ENCODE peak calls at places on chromosomes 4 and X, in nine cellular contexts. L is neuronal stem cell, V is heart left ventricle, N is mammary epithelial cell, K is left ventricle myocardium inferior, A is lung, C is stomach, R is small intestine, J is pancreas. Q is an unnamed sample. For H3K4me1, the result is how much of the 10 kb centered on the place peaks cover.

GRCh38 chrX:114787016-114787415 is 203.1 kb downstream of the HTR2C start:
- DNase-seq in L (no peak), V (no peak), N (no peak), K (no peak), A (no peak), C (no peak), R (no peak), J (no peak), Q (no peak)

GRCh38 chrX:78105944-78106650 is 2.0 kb downstream of the PGK1 start:
- DNase-seq in L (no peak), V (no peak), N (no peak), K (no peak), A (no peak), C (no peak), R (no peak), J (no peak), Q (no peak)

GRCh38 chr4:66590488-66591215 is 920.4 kb upstream of the EPHA5 start:
- DNase-seq in L (no peak), V (no peak), N (no peak), K (no peak), A (no peak), C (no peak), R (no peak), J (no peak), Q (no peak)

GRCh38 chrX:9847071-9847470 is 60.8 kb downstream of the SHROOM2 start:
- DNase-seq in L (no peak), V (no peak), N (no peak), K (no peak), A (no peak), C (no peak), R (no peak), J (no peak), Q (no peak)

GRCh38 chrX:10111364-10112148 is 45.2 kb upstream of the CLCN4 start:
- DNase-seq in L (no peak), V (peak), N (no peak), K (peak), A (no peak), C (no peak), R (peak), J (no peak), Q (no peak)

GRCh38 chrX:72572248-72573157 is at the start of gene HDAC8:
- DNase-seq in L (peak), V (peak), N (peak), K (peak), A (peak), C (peak), R (peak), J (peak), Q (peak)

GRCh38 chr4:71607780-71608673 is 175.9 kb downstream of the GC start:
- DNase-seq in L (no peak), V (no peak), N (peak), K (no peak), A (no peak), C (no peak), R (no peak), J (no peak), Q (no peak)

GRCh38 chr4:61462451-61463326 is 262.6 kb downstream of the ADGRL3 start:
- DNase-seq in L (no peak), V (no peak), N (peak), K (no peak), A (no peak), C (peak), R (no peak), J (no peak), Q (no peak)

GRCh38 chr4:164405774-164406173 is 348.2 kb upstream of the SMIM31 start:
- DNase-seq in L (no peak), V (no peak), N (no peak), K (no peak), A (no peak), C (no peak), R (no peak), J (no peak), Q (no peak)

GRCh38 chrX:42751573-42751972 is 26.4 kb downstream of the PPP1R2C start:
- DNase-seq in L (no peak), V (no peak), N (peak), K (no peak), A (no peak), C (no peak), R (no peak), J (no peak), Q (no peak)

GRCh38 chr4:128386761-128387599 is 99.4 kb upstream of the PGRMC2 start:
- DNase-seq in L (no peak), V (peak), N (peak), K (peak), A (peak), C (peak), R (peak), J (peak), Q (peak)

GRCh38 chr4:169159614-169160013 is 111.1 kb downstream of the SH3RF1 start:
- DNase-seq in L (no peak), V (no peak), N (peak), K (no peak), A (no peak), C (no peak), R (no peak), J (no peak), Q (no peak)

GRCh38 chrX:101078716-101079115 is at the start of gene TMEM35A:
- DNase-seq in L (no peak), V (no peak), N (no peak), K (no peak), A (no peak), C (no peak), R (peak), J (no peak), Q (no peak)

GRCh38 chr4:166143227-166143626 is 270.2 kb downstream of the TLL1 start:
- DNase-seq in L (no peak), V (no peak), N (peak), K (no peak), A (no peak), C (no peak), R (no peak), J (no peak), Q (no peak)

GRCh38 chr4:114151-114550 is 10.2 kb upstream of the ZNF718 start:
- DNase-seq in L (no peak), V (no peak), N (peak), K (no peak), A (no peak), C (no peak), R (no peak), J (no peak), Q (no peak)

GRCh38 chr4:96603635-96604034 is 763.7 kb downstream of the PDHA2 start:
- DNase-seq in L (no peak), V (peak), N (no peak), K (no peak), A (no peak), C (no peak), R (no peak), J (no peak), Q (no peak)

GRCh38 chr4:38663021-38663800 is 788 bp upstream of the KLF3 start:
- DNase-seq in L (peak), V (no peak), N (no peak), K (no peak), A (no peak), C (peak), R (peak), J (peak), Q (peak)

GRCh38 chr4:187354740-187355139 is 631.1 kb upstream of the FAT1 start:
- DNase-seq in L (no peak), V (no peak), N (peak), K (no peak), A (no peak), C (no peak), R (no peak), J (no peak), Q (no peak)

GRCh38 chr4:158090323-158090722 is 82.5 kb downstream of the GASK1B start:
- DNase-seq in L (no peak), V (no peak), N (no peak), K (peak), A (no peak), C (peak), R (no peak), J (no peak), Q (no peak)

GRCh38 chrX:154123241-154124219 is 20.5 kb upstream of the OPN1LW start:
- DNase-seq in L (no peak), V (peak), N (no peak), K (peak), A (no peak), C (peak), R (peak), J (no peak), Q (peak)

GRCh38 chr4:37892641-37893040 is 1.8 kb downstream of the TBC1D1 start:
- DNase-seq in L (no peak), V (no peak), N (no peak), K (no peak), A (no peak), C (no peak), R (no peak), J (no peak), Q (no peak)

GRCh38 chr4:153945704-153946103 is 156.8 kb upstream of the SFRP2 start:
- DNase-seq in L (no peak), V (no peak), N (no peak), K (no peak), A (no peak), C (no peak), R (no peak), J (no peak), Q (no peak)

GRCh38 chrX:72347366-72347765 is 41.7 kb upstream of the CITED1 start:
- DNase-seq in L (no peak), V (peak), N (no peak), K (peak), A (no peak), C (no peak), R (no peak), J (no peak), Q (no peak)

GRCh38 chr4:95232358-95233156 is 316.2 kb downstream of the UNC5C start:
- DNase-seq in L (no peak), V (no peak), N (peak), K (no peak), A (no peak), C (no peak), R (no peak), J (no peak), Q (no peak)

GRCh38 chrX:113512700-113513395 is 672.2 kb upstream of the AMOT start:
- DNase-seq in L (no peak), V (no peak), N (peak), K (no peak), A (no peak), C (no peak), R (no peak), J (no peak), Q (no peak)

GRCh38 chrX:152927858-152928760 is 30.2 kb downstream of the ZNF185 start:
- DNase-seq in L (no peak), V (no peak), N (no peak), K (no peak), A (no peak), C (no peak), R (no peak), J (no peak), Q (no peak)

GRCh38 chr4:151689211-151689991 is 71.4 kb downstream of the GATB start:
- DNase-seq in L (no peak), V (no peak), N (no peak), K (no peak), A (no peak), C (no peak), R (no peak), J (no peak), Q (no peak)

GRCh38 chrX:118977424-118977823 is 3.0 kb downstream of the LONRF3 start:
- DNase-seq in L (no peak), V (no peak), N (no peak), K (no peak), A (no peak), C (no peak), R (no peak), J (no peak), Q (no peak)
- H3K4me3 ChIP-seq in L (no peak), V (no peak), N (no peak), K (no peak), A (no peak), C (no peak), R (no peak), J (no peak), Q (no peak)

DNA sequence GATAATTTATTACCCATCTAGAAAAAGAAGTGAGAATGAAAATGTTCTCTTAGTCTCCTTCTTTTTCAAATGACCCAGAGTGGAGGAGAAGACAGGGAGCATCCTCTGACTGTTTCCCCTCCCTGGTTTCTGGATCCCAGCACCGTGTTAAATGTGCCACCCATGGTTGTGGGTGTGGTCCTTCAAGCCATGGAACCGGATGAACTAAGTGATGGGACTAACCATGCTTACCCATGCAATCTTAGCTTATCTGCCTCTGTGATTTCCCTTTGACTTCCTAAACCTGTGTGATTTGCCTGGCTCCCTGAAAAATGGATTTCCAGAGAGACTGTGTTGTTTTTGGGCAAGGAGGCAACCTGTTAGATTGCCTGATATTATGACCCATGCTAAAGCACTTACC is 437.1 kb downstream of the MAGEB5 start:
- DNase-seq in L (no peak), V (no peak), N (no peak), K (no peak), A (no peak), C (no peak), R (no peak), J (no peak), Q (no peak)
- H3K4me1 ChIP-seq in L (under half), V (under half), N (under half), K (under half), A (under half), C (under half), R (under half), J (under half), Q (under half)

GRCh38 chr4:2878346-2878745 is 34.7 kb downstream of the ADD1 start:
- DNase-seq in L (no peak), V (no peak), N (no peak), K (no peak), A (no peak), C (no peak), R (no peak), J (no peak), Q (no peak)

GRCh38 chr4:2875556-2875955 is 31.9 kb downstream of the ADD1 start:
- DNase-seq in L (no peak), V (no peak), N (no peak), K (no peak), A (no peak), C (no peak), R (no peak), J (no peak), Q (no peak)

GRCh38 chr4:2882341-2882740 is 38.7 kb downstream of the ADD1 start:
- DNase-seq in L (no peak), V (no peak), N (no peak), K (no peak), A (no peak), C (no peak), R (no peak), J (no peak), Q (no peak)

GRCh38 chr4:2881431-2881830 is 37.8 kb downstream of the ADD1 start:
- DNase-seq in L (no peak), V (no peak), N (no peak), K (no peak), A (no peak), C (no peak), R (no peak), J (no peak), Q (no peak)

GRCh38 chr4:2879026-2879425 is 35.4 kb downstream of the ADD1 start:
- DNase-seq in L (no peak), V (no peak), N (no peak), K (no peak), A (no peak), C (no peak), R (no peak), J (no peak), Q (no peak)
- H3K27ac ChIP-seq in L (no peak), V (no peak), N (no peak), K (no peak), A (no peak), C (no peak), R (no peak), J (no peak), Q (no peak)

GRCh38 chr4:155402941-155403340 is 26.2 kb upstream of the MAP9 start:
- DNase-seq in L (no peak), V (no peak), N (no peak), K (no peak), A (no peak), C (no peak), R (no peak), J (no peak), Q (no peak)

GRCh38 chr4:155399974-155400697 is 23.4 kb upstream of the MAP9 start:
- DNase-seq in L (no peak), V (no peak), N (no peak), K (no peak), A (no peak), C (no peak), R (no peak), J (no peak), Q (no peak)

GRCh38 chr4:155405059-155405458 is 28.3 kb upstream of the MAP9 start:
- DNase-seq in L (no peak), V (no peak), N (no peak), K (no peak), A (no peak), C (no peak), R (no peak), J (no peak), Q (no peak)

GRCh38 chr4:155403886-155404285 is 27.1 kb upstream of the MAP9 start:
- DNase-seq in L (peak), V (no peak), N (peak), K (no peak), A (no peak), C (no peak), R (no peak), J (no peak), Q (no peak)

GRCh38 chr4:155400893-155401292 is 24.1 kb upstream of the MAP9 start:
- DNase-seq in L (no peak), V (no peak), N (no peak), K (no peak), A (no peak), C (no peak), R (no peak), J (no peak), Q (no peak)
- H3K4me3 ChIP-seq in L (no peak), V (no peak), N (no peak), K (no peak), A (no peak), C (no peak), R (no peak), J (no peak), Q (no peak)

DNA sequence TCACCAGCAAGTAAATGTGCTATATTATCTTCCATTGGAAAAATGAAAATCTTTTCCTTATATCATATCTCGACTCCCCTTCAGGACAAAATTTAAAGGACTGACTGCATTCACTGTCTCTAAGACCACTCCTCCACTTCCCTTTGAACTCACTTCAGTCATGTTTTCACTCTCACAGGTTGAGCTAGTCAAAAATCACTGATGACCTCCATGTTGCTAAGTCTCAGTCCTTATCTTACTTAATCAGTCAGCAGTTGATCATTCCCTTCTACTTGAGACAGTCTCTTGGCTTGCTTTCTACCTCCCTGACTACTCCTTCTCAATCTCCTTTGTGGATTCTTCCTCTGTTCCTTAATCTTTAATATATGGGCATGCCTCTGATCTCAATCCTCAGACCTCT is 117.0 kb upstream of the LSM6 start:
- DNase-seq in L (no peak), V (no peak), N (no peak), K (no peak), A (no peak), C (no peak), R (no peak), J (no peak), Q (no peak)
- H3K4me1 ChIP-seq in L (under half), V (under half), N (under half), K (under half), A (under half), C (under half), R (under half), J (under half), Q (under half)

DNA sequence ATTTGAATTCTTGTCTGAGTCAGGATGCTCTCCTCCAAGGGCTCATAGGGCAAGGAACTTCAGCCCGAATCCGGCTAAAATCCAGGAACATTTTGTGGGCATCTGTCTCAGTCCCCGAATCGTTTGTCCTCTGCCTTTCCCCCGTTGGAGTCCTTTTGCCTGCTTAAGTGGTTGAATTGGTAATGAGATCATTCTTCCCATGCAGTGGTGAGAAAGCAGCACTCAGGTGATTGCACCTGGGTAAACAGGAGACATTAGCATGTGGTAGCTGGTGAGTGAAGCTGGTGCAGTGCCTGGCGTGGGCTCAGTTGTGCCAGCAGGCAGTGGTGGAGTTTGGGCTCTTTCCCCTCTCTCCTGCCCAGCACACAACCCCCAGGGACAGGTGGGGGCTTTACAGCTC is 61.9 kb upstream of the MTM1 start:
- DNase-seq in L (no peak), V (no peak), N (no peak), K (no peak), A (no peak), C (no peak), R (no peak), J (no peak), Q (no peak)
- H3K27ac ChIP-seq in L (no peak), V (peak), N (no peak), K (peak), A (peak), C (peak), R (no peak), J (peak), Q (peak)

DNA sequence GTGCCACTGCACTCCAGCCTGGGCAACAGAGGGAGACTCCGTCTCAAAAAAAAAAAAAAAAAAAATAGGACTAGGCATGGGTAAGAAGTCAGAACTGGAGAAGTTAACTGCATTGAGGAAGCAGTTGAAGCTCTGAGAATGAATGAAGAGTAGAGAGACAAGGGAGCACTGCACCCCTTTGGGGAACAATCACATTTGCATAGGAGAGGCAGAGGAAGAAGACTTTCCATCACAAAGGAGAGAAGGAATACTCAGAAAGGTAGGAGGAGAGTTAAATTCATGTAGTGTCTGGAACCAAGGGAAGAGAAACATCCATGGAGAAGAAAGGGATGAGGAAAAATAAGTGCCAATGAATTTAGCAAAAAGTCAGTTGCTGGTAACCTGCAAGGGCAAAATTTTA is 72.4 kb downstream of the GPC3 start:
- DNase-seq in L (no peak), V (no peak), N (no peak), K (no peak), A (no peak), C (no peak), R (no peak), J (no peak), Q (no peak)
- H3K4me3 ChIP-seq in L (no peak), V (no peak), N (no peak), K (no peak), A (no peak), C (no peak), R (no peak), J (no peak), Q (no peak)

DNA sequence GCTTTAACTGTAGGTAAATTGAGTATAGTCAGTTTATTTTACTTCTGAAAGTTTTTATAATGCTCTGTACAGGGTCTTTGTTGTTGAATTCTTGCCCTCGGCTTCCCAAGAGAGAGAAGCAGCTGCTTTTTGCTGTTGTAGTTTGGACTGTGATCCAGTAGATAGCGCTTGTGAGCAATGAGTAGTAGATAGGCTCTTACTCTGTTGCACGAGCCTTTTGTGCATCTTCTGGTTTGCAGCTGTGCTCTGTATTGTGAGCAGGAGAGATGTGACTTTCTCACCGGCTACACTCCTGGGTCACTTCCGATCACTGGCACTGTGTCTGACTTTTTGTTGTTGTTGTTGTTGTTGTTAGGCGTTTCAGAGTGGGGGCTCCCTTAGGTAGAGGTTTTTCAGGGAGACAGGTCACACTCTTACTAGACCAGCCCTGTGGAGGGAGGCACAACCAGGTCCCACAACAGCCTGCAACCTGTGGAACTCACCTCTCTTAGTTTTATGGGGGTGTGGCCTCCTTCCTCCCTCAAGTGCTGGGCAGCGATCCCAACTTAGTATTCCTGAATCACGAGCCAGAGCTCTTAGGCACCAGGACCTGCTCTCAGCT is 822.1 kb upstream of the GALNTL6 start:
- DNase-seq in L (peak), V (no peak), N (peak), K (no peak), A (no peak), C (no peak), R (peak), J (no peak), Q (no peak)
- H3K4me1 ChIP-seq in L (under half), V (under half), N (under half), K (under half), A (under half), C (under half), R (under half), J (under half), Q (under half)